ENCODE peak calls at places on chromosomes 16 and 17, in nine cellular contexts. M is heart right ventricle; L is CD4-positive, CD25-positive, alpha-beta regulatory T cell; K is A673; D is tibial artery; O is PC-3; R is A549; V is prostate gland; B is fibroblast of lung. P is an unnamed sample. For H3K4me1, the result is how much of the 10 kb centered on the place peaks cover.

GRCh38 chr16:79573881-79574280 is 26.7 kb downstream of the MAF start:
- DNase-seq in K (no peak), L (no peak), B (no peak), V (no peak), R (no peak), M (no peak), D (no peak), O (no peak), P (no peak)

GRCh38 chr17:6305613-6306360 is 129.1 kb downstream of the AIPL1 start:
- DNase-seq in V (no peak), D (no peak), B (no peak), O (no peak), R (no peak), M (no peak), L (no peak), K (no peak), P (no peak)

GRCh38 chr16:69626256-69626655 is 60.5 kb downstream of the NFAT5 start:
- DNase-seq in V (no peak), R (peak), B (peak), O (no peak), K (no peak), M (no peak), D (no peak), L (no peak), P (no peak)

GRCh38 chr16:56815721-56816120 is 49.3 kb upstream of the SLC12A3 start:
- DNase-seq in V (peak), B (no peak), D (no peak), L (no peak), R (no peak), K (no peak), O (no peak), M (no peak), P (no peak)

GRCh38 chr16:69861276-69862030 is 89.7 kb upstream of the CLEC18A start:
- DNase-seq in V (peak), L (no peak), O (no peak), K (no peak), B (peak), D (peak), M (peak), R (no peak), P (no peak)

GRCh38 chr17:77892469-77893143 is 65.9 kb upstream of the TNRC6C start:
- DNase-seq in B (no peak), D (peak), R (no peak), V (no peak), M (no peak), O (peak), K (peak), L (no peak), P (peak)

GRCh38 chr16:31003744-31004143 is 6.7 kb downstream of the STX1B start:
- DNase-seq in V (no peak), D (no peak), M (no peak), R (no peak), L (no peak), O (no peak), B (no peak), K (no peak), P (no peak)

GRCh38 chr16:78976212-78976611 is 624.3 kb downstream of the MAF start:
- DNase-seq in L (peak), O (no peak), B (no peak), K (no peak), D (no peak), R (no peak), V (no peak), M (no peak), P (no peak)

GRCh38 chr17:81057079-81057730 is 22.3 kb downstream of the BAIAP2 start:
- DNase-seq in V (peak), R (peak), K (peak), O (peak), M (no peak), L (no peak), B (peak), D (no peak), P (peak)

GRCh38 chr16:49108611-49109010 is 173.0 kb downstream of the CBLN1 start:
- DNase-seq in V (no peak), L (no peak), M (no peak), R (no peak), O (no peak), D (no peak), B (no peak), K (no peak), P (no peak)

GRCh38 chr17:68937890-68938514 is 17.2 kb downstream of the ABCA8 start:
- DNase-seq in B (no peak), D (no peak), L (no peak), R (no peak), O (no peak), K (no peak), M (no peak), V (no peak), P (no peak)

GRCh38 chr16:585351-585750 is 4.5 kb upstream of the RAB40C start:
- DNase-seq in R (no peak), B (no peak), M (no peak), O (no peak), V (no peak), L (no peak), D (no peak), K (no peak), P (no peak)

GRCh38 chr16:54287758-54288591 is 1.4 kb upstream of the IRX3 start:
- DNase-seq in L (no peak), M (peak), O (no peak), D (no peak), K (no peak), B (no peak), V (no peak), R (no peak), P (no peak)

GRCh38 chr16:55710466-55710865 is 54.7 kb downstream of the SLC6A2 start:
- DNase-seq in R (no peak), O (no peak), M (no peak), L (no peak), V (no peak), D (no peak), K (no peak), B (peak), P (peak)

GRCh38 chr17:42845918-42846593 is 1.7 kb downstream of the AOC2 start:
- DNase-seq in M (no peak), K (no peak), O (peak), R (no peak), D (no peak), V (no peak), B (no peak), L (no peak), P (peak)

GRCh38 chr16:2828521-2828840 is 1.6 kb upstream of the ZG16B start:
- DNase-seq in R (no peak), D (no peak), K (no peak), L (no peak), M (no peak), B (no peak), V (no peak), O (no peak), P (no peak)

GRCh38 chr17:30449480-30449879 is 27.7 kb upstream of the GOSR1 start:
- DNase-seq in M (peak), B (peak), D (peak), O (no peak), L (no peak), K (no peak), R (no peak), V (no peak), P (no peak)

GRCh38 chr17:42118545-42118944 is 2.6 kb downstream of the KAT2A start:
- DNase-seq in V (no peak), K (peak), B (peak), O (no peak), R (peak), M (no peak), D (no peak), L (peak), P (no peak)

GRCh38 chr16:27495191-27495590 is 54.5 kb downstream of the GTF3C1 start:
- DNase-seq in K (no peak), B (peak), V (no peak), O (no peak), D (no peak), R (no peak), M (no peak), L (no peak), P (no peak)

GRCh38 chr17:78883533-78884131 is 19.4 kb downstream of the CEP295NL start:
- DNase-seq in L (no peak), R (peak), M (peak), B (peak), V (peak), K (peak), O (peak), D (peak), P (peak)

GRCh38 chr17:17713839-17714238 is 32.6 kb downstream of the RAI1 start:
- DNase-seq in M (peak), D (peak), O (no peak), L (no peak), B (peak), R (no peak), V (no peak), K (no peak), P (no peak)

GRCh38 chr17:50550661-50551432 is 3.9 kb downstream of the SPATA20 start:
- DNase-seq in B (peak), L (no peak), K (peak), O (peak), R (peak), D (peak), V (peak), M (peak), P (peak)

GRCh38 chr16:22278841-22279240 is 18.4 kb upstream of the POLR3E start:
- DNase-seq in R (no peak), M (no peak), K (no peak), V (no peak), B (no peak), D (no peak), O (no peak), L (no peak), P (no peak)

GRCh38 chr17:14557482-14557881 is 256.6 kb downstream of the HS3ST3B1 start:
- DNase-seq in B (no peak), K (no peak), R (no peak), L (no peak), V (no peak), D (no peak), O (no peak), M (no peak), P (no peak)

GRCh38 chr16:48434653-48435318 is 49.6 kb upstream of the SIAH1 start:
- DNase-seq in D (no peak), V (no peak), B (peak), O (no peak), L (no peak), R (peak), K (no peak), M (no peak), P (no peak)

GRCh38 chr16:9102379-9102778 is 10.9 kb downstream of the HAPSTR1 start:
- DNase-seq in D (no peak), K (no peak), M (no peak), V (no peak), B (peak), R (no peak), L (no peak), O (peak), P (no peak)

GRCh38 chr17:79707931-79708891 is 22.5 kb upstream of the ENPP7 start:
- DNase-seq in D (no peak), O (peak), V (peak), B (peak), L (peak), M (peak), R (peak), K (peak), P (peak)

GRCh38 chr17:57881783-57882291 is 32.0 kb upstream of the MRPS23 start:
- DNase-seq in M (no peak), K (no peak), B (no peak), D (no peak), R (no peak), L (no peak), O (no peak), V (no peak), P (no peak)

GRCh38 chr16:70151391-70151790 is 22.2 kb upstream of the CLEC18C start:
- DNase-seq in K (no peak), O (no peak), V (no peak), M (no peak), L (no peak), R (peak), D (no peak), B (no peak), P (no peak)

GRCh38 chr16:77585379-77585778 is 136.9 kb upstream of the NUDT7 start:
- DNase-seq in R (no peak), O (no peak), B (peak), K (no peak), M (no peak), D (no peak), L (no peak), V (no peak), P (no peak)

GRCh38 chr17:82014432-82014831 is 8.2 kb downstream of the CENPX start:
- DNase-seq in L (no peak), O (no peak), K (peak), D (no peak), V (no peak), B (no peak), R (no peak), M (no peak), P (no peak)

GRCh38 chr17:32877164-32877764 is 340 bp upstream of the MYO1D start:
- DNase-seq in K (peak), O (peak), V (peak), L (peak), M (peak), D (peak), B (peak), R (peak), P (peak)

GRCh38 chr17:32111141-32111771 is 31.0 kb upstream of the RHOT1 start:
- DNase-seq in B (peak), D (peak), R (no peak), V (peak), M (peak), K (peak), O (peak), L (peak), P (no peak)

GRCh38 chr16:52812945-52813556 is 239.6 kb downstream of the CHD9NB start:
- DNase-seq in V (no peak), R (peak), D (no peak), M (no peak), B (peak), L (no peak), O (peak), K (peak), P (no peak)

GRCh38 chr17:72259977-72260376 is 139.2 kb downstream of the SOX9 start:
- DNase-seq in B (no peak), R (no peak), M (no peak), D (no peak), O (no peak), L (no peak), V (no peak), K (no peak), P (no peak)

GRCh38 chr17:72266099-72266852 is 145.5 kb downstream of the SOX9 start:
- DNase-seq in D (no peak), L (no peak), B (no peak), R (no peak), O (no peak), V (peak), M (no peak), K (no peak), P (no peak)

GRCh38 chr17:72258711-72259110 is 137.9 kb downstream of the SOX9 start:
- DNase-seq in R (no peak), B (no peak), L (no peak), M (no peak), K (no peak), V (no peak), O (no peak), D (no peak), P (no peak)

GRCh38 chr17:72264682-72265405 is 144.0 kb downstream of the SOX9 start:
- DNase-seq in O (no peak), L (no peak), K (no peak), R (no peak), M (no peak), V (no peak), B (no peak), D (no peak), P (no peak)

DNA sequence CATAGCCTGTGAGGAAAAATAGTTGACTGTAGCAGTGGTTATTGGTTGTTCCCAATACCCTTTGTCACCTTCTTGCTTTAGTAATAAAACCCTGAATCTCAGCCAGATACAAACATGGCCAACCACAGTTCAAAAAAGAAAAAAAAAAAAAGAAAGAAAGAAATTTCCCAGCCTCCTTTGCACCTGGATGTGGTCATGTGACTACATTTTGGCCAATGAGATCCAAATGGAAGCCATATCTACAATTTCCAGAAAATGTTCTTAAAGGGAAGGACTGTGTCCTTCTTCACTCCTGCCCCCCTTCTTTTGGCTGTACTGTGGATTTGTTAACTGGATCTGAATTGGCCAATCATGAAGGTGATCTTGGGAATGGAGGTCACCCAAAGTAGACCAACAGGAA is 141.9 kb downstream of the SOX9 start:
- DNase-seq in O (no peak), K (no peak), L (no peak), B (no peak), V (no peak), R (no peak), M (no peak), D (no peak), P (no peak)
- H3K4me3 ChIP-seq in O (no peak), K (no peak), L (no peak), B (no peak), V (no peak), R (no peak), M (no peak), D (no peak), P (no peak)

GRCh38 chr17:59333845-59334244 is 2.4 kb downstream of the YPEL2 start:
- DNase-seq in B (no peak), K (no peak), L (no peak), M (no peak), V (no peak), R (no peak), D (no peak), O (no peak), P (no peak)
- H3K4me1 ChIP-seq in B (under half), K (under half), L (half or more), M (half or more), V (under half), R (under half), D (under half), O (under half), P (under half)

GRCh38 chr17:75154195-75155106 is at the start of gene JPT1:
- DNase-seq in D (peak), R (peak), K (peak), B (peak), O (peak), L (peak), M (peak), V (peak), P (peak)

GRCh38 chr17:75153854-75154194 is 488 bp downstream of the JPT1 start:
- DNase-seq in B (no peak), V (no peak), R (no peak), D (peak), K (peak), L (peak), O (peak), M (no peak), P (no peak)

GRCh38 chr17:75152971-75153853 is 1.1 kb downstream of the JPT1 start:
- DNase-seq in B (peak), R (peak), L (peak), D (peak), M (peak), K (peak), O (peak), V (peak), P (peak)

GRCh38 chr17:75152523-75152922 is 1.8 kb downstream of the JPT1 start:
- DNase-seq in R (no peak), L (no peak), V (no peak), K (no peak), O (peak), B (peak), M (no peak), D (no peak), P (no peak)

DNA sequence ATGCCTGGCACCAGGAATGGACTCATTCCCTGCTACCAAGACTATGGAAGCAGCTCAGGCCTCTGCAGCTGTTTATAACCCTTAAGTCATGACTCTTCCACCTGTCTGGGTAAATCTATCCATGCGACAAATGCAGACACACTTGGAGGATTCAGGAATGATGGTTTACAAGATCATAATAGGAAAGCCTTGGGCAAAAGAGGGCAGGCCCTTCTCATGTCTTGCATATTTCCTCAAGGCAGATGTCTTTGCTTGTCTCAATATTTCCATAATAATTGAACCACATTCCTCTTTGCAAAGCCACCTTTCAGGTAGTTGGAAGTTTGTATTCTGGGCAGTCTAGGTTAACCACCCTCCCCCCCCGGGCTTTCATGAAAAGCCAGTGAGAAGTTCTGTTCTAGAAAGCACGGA is 884 bp upstream of the JPT1 start:
- DNase-seq in K (no peak), B (no peak), R (no peak), L (no peak), M (no peak), V (no peak), D (peak), O (peak), P (no peak)
- H3K4me3 ChIP-seq in K (no peak), B (no peak), R (no peak), L (peak), M (no peak), V (no peak), D (no peak), O (peak), P (no peak)

GRCh38 chr17:9519873-9520272 is 55.7 kb downstream of the STX8 start:
- DNase-seq in L (no peak), B (no peak), K (no peak), O (no peak), D (no peak), V (no peak), R (no peak), M (no peak), P (no peak)

GRCh38 chr17:9517396-9517795 is 58.2 kb downstream of the STX8 start:
- DNase-seq in D (no peak), B (no peak), O (no peak), M (no peak), K (no peak), L (peak), R (no peak), V (no peak), P (no peak)

GRCh38 chr17:9520649-9521435 is 54.8 kb downstream of the STX8 start:
- DNase-seq in L (no peak), D (no peak), O (no peak), V (no peak), K (no peak), R (no peak), M (no peak), B (no peak), P (no peak)

DNA sequence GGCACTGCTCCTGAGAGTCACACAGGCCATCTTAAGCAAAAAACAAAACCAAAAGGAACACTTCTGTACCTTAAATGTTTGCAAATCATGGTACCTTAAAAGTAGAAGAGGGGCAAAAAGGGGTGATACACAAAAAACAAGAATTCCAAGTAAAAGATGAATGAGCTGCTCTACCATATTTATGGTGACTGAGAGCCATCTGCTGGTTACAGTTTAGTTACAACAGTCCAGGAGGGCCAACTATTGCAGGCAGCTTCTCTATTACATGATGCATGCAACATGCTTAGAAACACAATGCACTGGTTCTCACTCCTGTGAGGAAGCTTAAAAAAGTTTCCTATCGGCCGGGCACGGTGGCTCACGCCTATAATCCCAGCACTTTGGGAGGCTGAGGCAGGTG is 53.5 kb downstream of the STX8 start:
- DNase-seq in V (no peak), B (peak), K (peak), L (peak), M (peak), D (no peak), R (peak), O (peak), P (peak)
- H3K4me1 ChIP-seq in V (under half), B (under half), K (under half), L (under half), M (under half), D (under half), R (under half), O (under half), P (under half)

GRCh38 chr17:47651704-47652103 is 2.0 kb downstream of the KPNB1 start:
- DNase-seq in R (no peak), V (no peak), M (no peak), D (no peak), K (no peak), L (no peak), O (no peak), B (no peak), P (no peak)
- H3K4me3 ChIP-seq in R (peak), V (no peak), M (no peak), D (no peak), K (peak), L (peak), O (peak), B (peak), P (no peak)

GRCh38 chr16:4604401-4604800 is 10.3 kb downstream of the UBALD1 start:
- DNase-seq in O (no peak), K (no peak), M (no peak), L (no peak), B (no peak), R (no peak), V (no peak), D (no peak), P (no peak)
- H3K4me1 ChIP-seq in O (under half), K (under half), M (under half), L (under half), B (under half), R (under half), V (under half), D (under half), P (under half)